ENCODE peak calls at places on chromosomes 2 and 18, in five cellular contexts. O is GM12878, G is HepG2, Q is K562, R is H1. F is an unnamed sample.
A peak's percentile ranks its signal among the peaks of the same experiment; 100 is the strongest.

GRCh38 chr2:168246483-168247340 is 683 bp downstream of the STK39 start:
- DNase-seq in R (no peak), Q (peak; percentile 57), G (peak; percentile 31), O (no peak), F (no peak)

GRCh38 chr18:6406910-6407470 is 7.7 kb downstream of the L3MBTL4 start:
- DNase-seq in Q (no peak), G (peak; percentile 70), R (no peak), O (no peak), F (no peak)

GRCh38 chr2:229620759-229621158 is 93.6 kb downstream of the DNER start:
- DNase-seq in G (no peak), O (no peak), Q (no peak), R (no peak), F (no peak)

GRCh38 chr2:10646153-10646552 is 43.6 kb downstream of the NOL10 start:
- DNase-seq in Q (no peak), G (peak; percentile 25), O (no peak), R (no peak), F (no peak)

GRCh38 chr2:20427931-20428526 is 18.8 kb upstream of the RHOB start:
- DNase-seq in R (no peak), G (no peak), O (no peak), Q (no peak), F (no peak)

GRCh38 chr18:57542801-57543427 is 43.6 kb downstream of the FECH start:
- DNase-seq in Q (no peak), G (no peak), O (no peak), R (no peak), F (no peak)

GRCh38 chr18:2602844-2603243 is 31.5 kb downstream of the NDC80 start:
- DNase-seq in G (no peak), R (no peak), O (no peak), Q (no peak), F (no peak)

GRCh38 chr18:26516964-26517363 is 31.4 kb downstream of the KCTD1 start:
- DNase-seq in G (no peak), O (no peak), Q (no peak), R (no peak), F (no peak)

GRCh38 chr2:20496069-20496468 is 49.2 kb downstream of the RHOB start:
- DNase-seq in Q (no peak), G (peak; percentile 51), R (no peak), O (no peak), F (no peak)

GRCh38 chr2:153875801-153876466 is 4.2 kb downstream of the GALNT13 start:
- DNase-seq in Q (no peak), G (no peak), O (no peak), R (no peak), F (no peak)

GRCh38 chr18:37393221-37393828 is 172.3 kb downstream of the CELF4 start:
- DNase-seq in Q (no peak), R (no peak), G (no peak), O (no peak), F (no peak)

GRCh38 chr2:134280231-134280630 is 26.4 kb downstream of the MGAT5 start:
- DNase-seq in O (no peak), R (no peak), Q (no peak), G (no peak), F (no peak)

GRCh38 chr18:10851824-10852225 is 297.5 kb downstream of the PIEZO2 start:
- DNase-seq in G (peak; percentile 57), R (no peak), Q (peak; percentile 63), O (peak; percentile 61), F (peak; percentile 20)

GRCh38 chr18:68270009-68270408 is 444.9 kb downstream of the TMX3 start:
- DNase-seq in R (no peak), O (no peak), G (no peak), Q (no peak), F (no peak)

GRCh38 chr18:28974504-28974903 is 797.6 kb upstream of the CDH2 start:
- DNase-seq in Q (no peak), R (no peak), O (no peak), G (no peak), F (no peak)

DNA sequence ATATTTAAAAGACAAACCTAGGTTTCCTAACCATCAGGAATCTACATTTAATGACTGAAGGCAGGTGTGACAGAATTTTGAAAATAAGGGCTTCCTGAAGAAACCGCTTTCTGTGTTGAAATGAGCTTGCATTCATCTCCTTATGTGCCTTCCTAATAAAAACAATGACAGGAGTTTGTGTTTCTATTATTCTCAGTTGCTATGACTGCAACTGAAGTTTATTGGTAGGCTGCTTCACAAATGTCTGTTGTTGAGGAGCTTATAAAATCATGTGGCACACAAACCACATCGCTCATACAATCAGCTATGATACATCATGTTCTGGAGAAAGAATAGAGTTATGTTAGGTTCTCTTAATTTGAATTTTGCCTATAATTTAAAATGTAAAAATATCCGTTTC is 362.7 kb upstream of the SLC8A1 start:
- DNase-seq in G (no peak), Q (no peak), O (no peak), R (no peak), F (no peak)
- TF ChIP-seq GABPA in G (no peak), Q (no peak), O (no peak), R (no peak), F (no peak)

GRCh38 chr2:150686391-150686790 is 198.9 kb upstream of the RND3 start:
- DNase-seq in G (no peak), O (no peak), Q (no peak), R (no peak), F (no peak)
- TF ChIP-seq GABPA in G (no peak), O (no peak), Q (no peak), R (no peak), F (no peak)

DNA sequence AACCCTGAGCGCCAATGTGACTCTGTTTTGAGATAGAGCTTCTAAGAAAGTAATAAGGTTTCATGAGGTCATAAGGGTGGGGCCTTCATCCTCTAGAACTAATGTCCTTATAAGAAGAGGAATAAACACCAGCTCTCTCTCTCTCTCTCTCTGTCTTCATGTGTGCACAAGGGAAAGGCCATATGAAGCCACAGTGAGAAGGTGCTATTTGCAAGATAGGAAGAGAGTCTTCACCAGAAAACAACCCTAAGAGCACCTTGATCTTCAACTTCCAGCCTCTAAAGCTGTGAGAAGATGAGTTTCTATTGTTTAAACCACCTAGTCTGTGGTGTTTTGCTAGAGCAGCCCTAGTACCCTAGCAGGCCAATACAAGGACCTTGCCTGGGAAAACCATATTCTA is 55.8 kb downstream of the DOCK10 start:
- DNase-seq in G (no peak), R (no peak), O (no peak), Q (no peak), F (no peak)
- TF ChIP-seq GABPA in G (no peak), R (no peak), O (no peak), Q (no peak), F (no peak)

GRCh38 chr18:70172225-70172624 is 33.3 kb downstream of the RTTN start:
- DNase-seq in G (no peak), O (no peak), R (no peak), Q (no peak), F (no peak)
- TF ChIP-seq GABPA in G (no peak), O (no peak), R (no peak), Q (no peak), F (no peak)

DNA sequence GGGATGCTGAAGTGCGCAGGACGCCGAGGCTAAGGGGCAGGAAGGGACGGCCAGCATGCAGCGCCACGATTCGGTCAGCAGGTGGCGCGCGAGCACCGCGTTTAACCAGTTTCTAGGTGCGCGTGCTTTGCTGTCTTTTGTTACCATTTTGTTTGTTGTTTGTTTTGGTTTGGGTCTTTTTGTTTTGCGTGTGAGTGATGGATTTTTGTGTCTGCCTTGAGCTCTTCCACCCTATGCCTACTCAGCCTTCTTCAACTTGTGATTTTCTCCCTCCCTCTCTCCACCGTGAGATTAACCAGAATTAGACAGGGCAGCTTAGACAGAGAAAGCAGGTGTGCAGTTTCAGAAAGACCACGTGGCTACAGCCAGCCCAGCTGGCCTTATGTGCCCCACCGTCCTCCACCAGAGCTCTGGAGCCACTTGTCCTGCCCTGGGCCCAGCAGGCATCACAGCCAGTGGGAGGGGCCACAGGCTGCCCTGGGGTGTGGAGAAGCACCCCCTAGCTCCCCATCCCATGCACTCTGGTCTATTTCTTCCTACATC is 180.2 kb downstream of the RNF144A start:
- DNase-seq in G (peak; percentile 41), R (peak; percentile 73), Q (peak; percentile 72), O (peak; percentile 35), F (peak; percentile 16)
- TF ChIP-seq GABPA in G (no peak), R (no peak), Q (no peak), O (no peak), F (no peak)

GRCh38 chr2:127859712-127860085 is 1.7 kb upstream of the POLR2D start:
- DNase-seq in G (peak; percentile 54), Q (peak; percentile 73), R (peak; percentile 54), O (no peak), F (peak; percentile 60)

GRCh38 chr2:127865926-127866325 is 8.0 kb upstream of the POLR2D start:
- DNase-seq in G (no peak), R (no peak), O (no peak), Q (no peak), F (no peak)

GRCh38 chr2:127862228-127862627 is 4.3 kb upstream of the POLR2D start:
- DNase-seq in R (no peak), G (no peak), Q (no peak), O (no peak), F (no peak)

GRCh38 chr2:127864877-127865276 is 6.9 kb upstream of the POLR2D start:
- DNase-seq in Q (peak; percentile 90), G (no peak), R (no peak), O (no peak), F (no peak)
- TF ChIP-seq GABPA in Q (no peak), G (no peak), R (no peak), O (no peak), F (no peak)

GRCh38 chr2:235264121-235264493 is 229.7 kb upstream of the AGAP1 start:
- DNase-seq in R (no peak), G (no peak), Q (no peak), O (no peak), F (no peak)
- TF ChIP-seq GABPA in R (no peak), G (no peak), Q (no peak), O (no peak), F (no peak)

F was measured in HL-60.